ENCODE peak calls at places on chromosomes 12 and 14, in seven cellular contexts. K, G, L, C, A, V and F are unnamed samples.

GRCh38 chr12:47739297-47739696 is 14.0 kb upstream of the ENDOU start:
- DNase-seq in K (no peak), G (no peak), L (no peak), C (no peak), A (no peak), V (no peak), F (no peak)

GRCh38 chr12:4858385-4858784 is 51.3 kb upstream of the KCNA1 start:
- DNase-seq in K (no peak), G (no peak), L (no peak), C (peak; percentile 82), A (no peak), V (no peak), F (no peak)

GRCh38 chr14:99158150-99158549 is 113.8 kb downstream of the BCL11B start:
- DNase-seq in K (no peak), G (no peak), L (no peak), C (no peak), A (no peak), V (no peak), F (no peak)

GRCh38 chr14:54503476-54503875 is 6.2 kb upstream of the CGRRF1 start:
- DNase-seq in K (no peak), G (no peak), L (no peak), C (peak; percentile 15), A (no peak), V (no peak), F (no peak)

GRCh38 chr12:76277480-76277879 is 70.7 kb downstream of the BBS10 start:
- DNase-seq in K (no peak), G (no peak), L (no peak), C (no peak), A (no peak), V (no peak), F (no peak)

GRCh38 chr14:105325716-105326567 is 11.4 kb downstream of the PACS2 start:
- DNase-seq in K (no peak), G (no peak), L (no peak), C (no peak), A (no peak), V (no peak), F (no peak)

GRCh38 chr12:19018302-19018980 is 111.1 kb upstream of the PLEKHA5 start:
- DNase-seq in K (no peak), G (no peak), L (no peak), C (no peak), A (no peak), V (no peak), F (no peak)

GRCh38 chr14:51289169-51289568 is 49.1 kb downstream of the TMX1 start:
- DNase-seq in K (no peak), G (no peak), L (no peak), C (no peak), A (no peak), V (no peak), F (no peak)

GRCh38 chr12:47141459-47141858 is 61.7 kb upstream of the AMIGO2 start:
- DNase-seq in K (no peak), G (no peak), L (no peak), C (no peak), A (no peak), V (no peak), F (no peak)

GRCh38 chr12:115872919-115873357 is 404.6 kb downstream of the MED13L start:
- DNase-seq in K (no peak), G (no peak), L (no peak), C (no peak), A (no peak), V (no peak), F (no peak)

GRCh38 chr12:119780786-119781434 is 96.2 kb downstream of the CIT start:
- DNase-seq in K (no peak), G (no peak), L (no peak), C (peak; percentile 53), A (no peak), V (no peak), F (no peak)

GRCh38 chr14:64706552-64707193 is 2.4 kb downstream of the PLEKHG3 start:
- DNase-seq in K (no peak), G (peak; percentile 67), L (no peak), C (no peak), A (no peak), V (peak; percentile 77), F (no peak)

GRCh38 chr12:55931780-55932545 is 1.0 kb downstream of the DGKA start:
- DNase-seq in K (no peak), G (peak; percentile 89), L (peak; percentile 74), C (peak; percentile 25), A (no peak), V (peak; percentile 76), F (peak; percentile 59)

GRCh38 chr14:76908834-76909233 is 82.6 kb downstream of the LRRC74A start:
- DNase-seq in K (no peak), G (no peak), L (peak; percentile 62), C (no peak), A (peak; percentile 22), V (no peak), F (peak; percentile 83)

GRCh38 chr14:98945611-98946570 is 326.1 kb downstream of the BCL11B start:
- DNase-seq in K (no peak), G (no peak), L (no peak), C (no peak), A (no peak), V (no peak), F (no peak)

GRCh38 chr12:2686280-2686646 is 108.5 kb upstream of the FKBP4 start:
- DNase-seq in K (no peak), G (no peak), L (no peak), C (no peak), A (no peak), V (peak; percentile 55), F (no peak)

GRCh38 chr14:46401066-46401465 is 250.5 kb downstream of the RPL10L start:
- DNase-seq in K (no peak), G (no peak), L (no peak), C (no peak), A (no peak), V (no peak), F (no peak)

GRCh38 chr14:66085662-66086061 is 400.5 kb upstream of the CCDC196 start:
- DNase-seq in K (no peak), G (no peak), L (no peak), C (no peak), A (no peak), V (no peak), F (no peak)
- H3K36me3 ChIP-seq in K (no peaks in the 10 kb centered on the region), G (no peaks in the 10 kb centered on the region), L (no peaks in the 10 kb centered on the region), C (no peaks in the 10 kb centered on the region), A (no peaks in the 10 kb centered on the region), V (no peaks in the 10 kb centered on the region), F (no peaks in the 10 kb centered on the region)

GRCh38 chr14:100566586-100566985 is 20.6 kb downstream of the BEGAIN start:
- DNase-seq in K (no peak), G (no peak), L (no peak), C (no peak), A (no peak), V (no peak), F (no peak)
- H3K27ac ChIP-seq in K (no peak overlapping the region), G (no peak overlapping the region), L (no peak overlapping the region), C (no peak overlapping the region), A (no peak overlapping the region), V (no peak overlapping the region), F (no peak overlapping the region)

DNA sequence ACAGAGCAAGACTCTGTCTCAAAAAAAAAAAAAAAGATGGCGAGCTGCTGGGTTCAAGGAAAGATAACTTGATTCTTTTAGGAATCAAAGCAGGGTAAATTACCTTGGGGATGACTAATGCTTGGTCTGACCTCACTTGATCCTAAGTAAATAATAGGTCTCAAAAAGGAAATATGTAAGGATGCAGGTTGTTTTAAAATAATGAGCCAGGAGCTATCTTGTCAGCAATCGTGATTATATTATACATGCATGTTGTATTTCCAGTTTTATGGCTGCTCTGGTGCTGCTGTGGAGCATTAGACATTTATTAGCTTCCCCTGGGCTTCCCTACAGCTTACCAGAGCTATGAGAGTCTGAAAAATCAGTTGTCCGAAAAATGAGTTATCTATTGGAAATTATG is 2.6 kb downstream of the EIF2B2 start:
- DNase-seq in K (no peak), G (no peak), L (no peak), C (no peak), A (no peak), V (no peak), F (no peak)
- H3K36me3 ChIP-seq in K (peaks cover 37% of the 10 kb centered on the region), G (peaks cover 14% of the 10 kb centered on the region), L (peaks cover 61% of the 10 kb centered on the region), C (peaks cover 56% of the 10 kb centered on the region), A (peaks cover 37% of the 10 kb centered on the region), V (peaks cover 57% of the 10 kb centered on the region), F (peaks cover 69% of the 10 kb centered on the region)

DNA sequence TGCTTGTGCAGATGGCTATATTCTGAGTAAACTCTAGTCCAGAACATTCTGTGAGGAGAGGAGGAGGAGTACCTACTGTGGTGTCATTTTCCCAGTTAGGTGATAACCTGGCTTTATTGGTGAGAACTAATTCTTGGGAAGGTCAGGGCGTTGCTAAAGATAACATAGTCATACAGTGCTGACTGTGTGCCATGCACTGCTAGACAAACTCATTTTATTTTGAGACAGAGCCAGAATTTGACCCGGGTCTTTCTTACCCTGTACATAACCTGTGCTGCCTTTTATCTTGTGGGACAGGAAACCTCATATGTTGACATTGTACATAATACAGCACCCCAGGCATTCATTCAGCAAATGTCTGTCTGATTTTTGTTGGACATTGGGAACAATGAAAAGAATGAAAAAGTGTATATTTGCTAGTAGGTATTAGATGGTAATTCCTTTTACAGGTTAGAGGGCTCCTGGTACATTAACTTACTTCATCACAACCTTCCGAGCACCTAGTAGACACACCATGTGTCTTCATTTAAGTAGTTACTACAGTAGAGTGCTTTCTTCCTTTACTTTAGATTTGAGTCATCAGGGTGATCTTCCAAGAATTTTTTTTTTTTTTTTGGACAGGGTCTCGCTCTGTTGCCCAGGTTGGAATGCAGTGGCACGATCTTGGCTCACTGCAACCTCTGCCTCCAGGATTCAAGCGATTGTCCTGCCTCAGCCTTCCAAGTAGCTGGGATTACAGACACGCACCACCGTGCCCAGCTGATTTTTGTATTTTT is 79.9 kb upstream of the TRAF3 start:
- DNase-seq in K (no peak), G (no peak), L (no peak), C (no peak), A (no peak), V (no peak), F (no peak)
- H3K27ac ChIP-seq in K (no peak overlapping the region), G (no peak overlapping the region), L (no peak overlapping the region), C (no peak overlapping the region), A (no peak overlapping the region), V (no peak overlapping the region), F (peak overlapping the region; percentile 51)

GRCh38 chr14:24566318-24566717 is 9.7 kb downstream of the CTSG start:
- DNase-seq in K (no peak), G (no peak), L (no peak), C (no peak), A (no peak), V (no peak), F (no peak)
- H3K36me3 ChIP-seq in K (no peaks in the 10 kb centered on the region), G (no peaks in the 10 kb centered on the region), L (no peaks in the 10 kb centered on the region), C (no peaks in the 10 kb centered on the region), A (no peaks in the 10 kb centered on the region), V (no peaks in the 10 kb centered on the region), F (no peaks in the 10 kb centered on the region)

DNA sequence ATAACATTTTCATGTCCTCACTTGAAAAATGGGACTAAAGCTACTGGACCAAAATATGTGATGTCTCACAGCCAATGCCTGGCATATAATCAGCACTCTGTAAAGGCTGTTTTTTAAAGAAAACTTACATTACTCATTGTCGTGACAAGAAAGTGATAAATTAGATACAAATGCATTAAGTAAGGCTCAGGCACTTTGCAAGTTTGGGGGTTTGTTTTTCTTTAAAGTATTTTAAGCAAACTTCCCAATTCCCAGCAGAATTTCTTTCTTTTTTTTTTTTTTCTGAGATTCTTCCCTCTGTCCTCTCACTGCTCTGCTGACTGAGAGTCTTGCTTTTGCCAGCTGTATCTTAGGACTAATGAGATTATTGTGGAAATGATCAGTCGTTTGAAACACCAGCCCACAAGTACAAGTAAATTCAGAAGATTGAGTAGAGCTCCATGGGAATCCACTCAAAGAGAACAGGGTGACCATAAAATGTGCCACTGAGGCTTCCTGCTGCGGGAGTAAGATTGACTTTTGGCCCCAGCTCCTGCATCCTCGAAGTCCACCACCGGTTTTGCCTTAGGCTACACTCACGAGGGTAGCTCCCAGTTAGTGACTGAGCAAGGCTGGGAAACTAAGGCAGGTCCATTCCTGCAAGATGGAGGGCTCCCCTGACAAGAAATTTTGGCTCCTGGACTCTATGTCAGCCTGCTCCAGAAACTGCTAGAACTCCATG is 82.8 kb downstream of the TMTC1 start:
- DNase-seq in K (no peak), G (no peak), L (no peak), C (no peak), A (no peak), V (no peak), F (no peak)
- H3K27ac ChIP-seq in K (no peak overlapping the region), G (no peak overlapping the region), L (no peak overlapping the region), C (no peak overlapping the region), A (no peak overlapping the region), V (no peak overlapping the region), F (no peak overlapping the region)